ENCODE peak calls at places on chromosome 20, in four cellular contexts. M, C, F and W are unnamed samples.

GRCh38 chr20:31897541-31897940 is 27.1 kb downstream of the TTLL9 start:
- DNase-seq in M (no peak), C (no peak), F (no peak), W (no peak)

GRCh38 chr20:24651171-24651972 is 181.9 kb downstream of the SYNDIG1 start:
- DNase-seq in M (peak), C (no peak), F (no peak), W (no peak)

GRCh38 chr20:57507477-57507876 is 17.5 kb downstream of the CTCFL start:
- DNase-seq in M (peak), C (peak), F (no peak), W (no peak)

GRCh38 chr20:59268827-59269226 is 31.6 kb upstream of the EDN3 start:
- DNase-seq in M (no peak), C (no peak), F (no peak), W (no peak)

GRCh38 chr20:48944663-48945297 is 23.3 kb downstream of the ARFGEF2 start:
- DNase-seq in M (no peak), C (no peak), F (no peak), W (no peak)

GRCh38 chr20:10596726-10597125 is 77.1 kb downstream of the JAG1 start:
- DNase-seq in M (peak), C (peak), F (no peak), W (peak)

GRCh38 chr20:51345601-51346101 is 196.9 kb downstream of the NFATC2 start:
- DNase-seq in M (peak), C (peak), F (no peak), W (no peak)

GRCh38 chr20:57326667-57327455 is 2.7 kb upstream of the SPO11 start:
- DNase-seq in M (no peak), C (no peak), F (no peak), W (no peak)

GRCh38 chr20:32902456-32903420 is 44.0 kb downstream of the EFCAB8 start:
- DNase-seq in M (peak), C (peak), F (peak), W (peak)

GRCh38 chr20:40811004-40811403 is 122.0 kb upstream of the MAFB start:
- DNase-seq in M (no peak), C (no peak), F (no peak), W (no peak)

GRCh38 chr20:17568972-17569471 is 853 bp upstream of the DSTN start:
- DNase-seq in M (peak), C (peak), F (no peak), W (peak)

GRCh38 chr20:19067986-19068385 is 144.5 kb upstream of the SLC24A3 start:
- DNase-seq in M (no peak), C (no peak), F (no peak), W (no peak)